ENCODE peak calls at places on chromosome 5, in seven cellular contexts. S, K, E, U, G, T and B are unnamed samples.

GRCh38 chr5:120466337-120467006 is 2.4 kb downstream of the PRR16 start:
- DNase-seq in K (no peak), S (no peak), T (no peak), U (no peak), E (no peak), G (no peak), B (no peak)

GRCh38 chr5:45507174-45507573 is 189.0 kb downstream of the HCN1 start:
- DNase-seq in T (no peak), K (no peak), E (no peak), U (no peak), S (no peak), G (no peak), B (no peak)

GRCh38 chr5:54387659-54388232 is 67.8 kb upstream of the HSPB3 start:
- DNase-seq in E (no peak), K (no peak), G (no peak), U (no peak), T (no peak), S (no peak), B (no peak)

GRCh38 chr5:5421961-5422818 is at the start of gene ICE1:
- DNase-seq in K (peak; percentile 93), E (peak; percentile 91), T (peak; percentile 97), G (peak; percentile 97), S (peak; percentile 97), U (peak; percentile 95), B (peak; percentile 96)

GRCh38 chr5:150500328-150500841 is 7.5 kb upstream of the NDST1 start:
- DNase-seq in E (no peak), U (no peak), S (no peak), T (no peak), G (no peak), K (no peak), B (no peak)

GRCh38 chr5:142722146-142722545 is 36.3 kb upstream of the FGF1 start:
- DNase-seq in S (no peak), E (no peak), U (no peak), T (no peak), G (no peak), K (no peak), B (no peak)

GRCh38 chr5:68253612-68254341 is 38.2 kb downstream of the PIK3R1 start:
- DNase-seq in G (no peak), E (no peak), U (no peak), K (no peak), T (no peak), S (no peak), B (no peak)

GRCh38 chr5:175354961-175355360 is 89.0 kb downstream of the DRD1 start:
- DNase-seq in K (no peak), E (no peak), G (no peak), S (no peak), T (no peak), U (no peak), B (no peak)

GRCh38 chr5:122715095-122715494 is 59.8 kb upstream of the SNX2 start:
- DNase-seq in G (no peak), E (no peak), U (no peak), K (no peak), T (no peak), S (no peak), B (no peak)

GRCh38 chr5:115069087-115069968 is 100.4 kb downstream of the TRIM36 start:
- DNase-seq in T (peak; percentile 7), K (peak; percentile 30), E (peak; percentile 12), U (peak; percentile 58), G (peak; percentile 64), S (no peak), B (peak; percentile 51)

GRCh38 chr5:71782771-71783770 is 64.0 kb downstream of the CARTPT start:
- DNase-seq in S (peak; percentile 58), U (peak; percentile 89), T (peak; percentile 68), E (peak; percentile 60), K (peak; percentile 75), G (peak; percentile 32), B (peak; percentile 59)

GRCh38 chr5:83965431-83965830 is 244.8 kb upstream of the HAPLN1 start:
- DNase-seq in K (no peak), U (no peak), E (no peak), T (no peak), S (no peak), G (no peak), B (no peak)

GRCh38 chr5:10452768-10453331 is 11.2 kb downstream of the ROPN1L start:
- DNase-seq in S (peak; percentile 68), K (peak; percentile 57), E (peak; percentile 62), T (peak; percentile 78), G (peak; percentile 55), U (no peak), B (peak; percentile 70)

GRCh38 chr5:50711280-50711679 is 44.8 kb downstream of the PARP8 start:
- DNase-seq in U (no peak), K (no peak), S (no peak), E (peak; percentile 87), G (no peak), T (peak; percentile 2), B (no peak)

GRCh38 chr5:56506586-56506985 is 273.5 kb upstream of the ANKRD55 start:
- DNase-seq in U (no peak), E (no peak), T (no peak), S (no peak), K (no peak), G (no peak), B (no peak)

GRCh38 chr5:168946363-168946762 is 354.6 kb downstream of the SLIT3 start:
- DNase-seq in E (no peak), T (peak; percentile 69), K (no peak), U (peak; percentile 61), G (no peak), S (no peak), B (no peak)

GRCh38 chr5:131609774-131610173 is 25.3 kb downstream of the RAPGEF6 start:
- DNase-seq in T (no peak), G (peak; percentile 92), S (no peak), U (no peak), E (no peak), K (no peak), B (no peak)

GRCh38 chr5:139663752-139664151 is 15.6 kb downstream of the CXXC5 start:
- DNase-seq in E (no peak), K (no peak), U (no peak), T (no peak), S (no peak), G (no peak), B (no peak)

GRCh38 chr5:11128021-11128420 is 367.0 kb upstream of the DAP start:
- DNase-seq in E (no peak), U (no peak), G (no peak), K (no peak), S (no peak), T (no peak), B (no peak)

GRCh38 chr5:135493406-135494180 is 41.4 kb upstream of the TIFAB start:
- DNase-seq in E (no peak), S (no peak), G (no peak), T (no peak), U (no peak), K (no peak), B (peak; percentile 31)

GRCh38 chr5:173709761-173710160 is 93.3 kb upstream of the BOD1 start:
- DNase-seq in U (no peak), S (no peak), G (no peak), T (no peak), E (no peak), K (no peak), B (no peak)

GRCh38 chr5:173706700-173707099 is 90.2 kb upstream of the BOD1 start:
- DNase-seq in E (no peak), T (no peak), S (no peak), K (no peak), G (no peak), U (no peak), B (no peak)

GRCh38 chr5:173705512-173705825 is 89.0 kb upstream of the BOD1 start:
- DNase-seq in G (no peak), T (no peak), U (no peak), E (no peak), K (no peak), S (no peak), B (no peak)

GRCh38 chr5:173709145-173709544 is 92.7 kb upstream of the BOD1 start:
- DNase-seq in T (no peak), K (no peak), S (no peak), U (no peak), G (no peak), E (no peak), B (no peak)

DNA sequence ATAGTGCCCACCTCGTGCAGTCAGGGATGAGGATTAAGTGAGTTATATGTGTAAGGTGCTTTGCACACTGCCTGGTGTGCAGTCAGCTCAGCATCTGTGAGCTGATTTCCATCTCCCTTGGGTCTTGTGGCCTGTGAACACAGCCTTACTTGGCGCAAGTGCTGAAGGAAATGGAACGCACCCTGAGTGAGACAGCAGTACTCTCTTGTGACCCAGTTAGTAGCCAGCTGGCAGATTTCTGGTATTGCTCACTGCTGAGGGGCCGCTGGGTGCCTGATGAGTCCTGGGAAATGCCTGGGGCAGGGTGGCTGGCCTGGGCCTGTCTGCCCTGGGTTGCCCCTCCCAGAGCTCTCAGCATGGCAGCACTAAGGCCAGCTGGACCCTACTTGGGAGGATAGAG is 90.9 kb upstream of the BOD1 start:
- DNase-seq in K (no peak), G (no peak), T (peak; percentile 84), U (no peak), S (no peak), E (no peak), B (no peak)
- TF ChIP-seq YY1 in K (no peak), G (no peak), T (no peak), U (no peak), S (no peak), E (no peak), B (no peak)

DNA sequence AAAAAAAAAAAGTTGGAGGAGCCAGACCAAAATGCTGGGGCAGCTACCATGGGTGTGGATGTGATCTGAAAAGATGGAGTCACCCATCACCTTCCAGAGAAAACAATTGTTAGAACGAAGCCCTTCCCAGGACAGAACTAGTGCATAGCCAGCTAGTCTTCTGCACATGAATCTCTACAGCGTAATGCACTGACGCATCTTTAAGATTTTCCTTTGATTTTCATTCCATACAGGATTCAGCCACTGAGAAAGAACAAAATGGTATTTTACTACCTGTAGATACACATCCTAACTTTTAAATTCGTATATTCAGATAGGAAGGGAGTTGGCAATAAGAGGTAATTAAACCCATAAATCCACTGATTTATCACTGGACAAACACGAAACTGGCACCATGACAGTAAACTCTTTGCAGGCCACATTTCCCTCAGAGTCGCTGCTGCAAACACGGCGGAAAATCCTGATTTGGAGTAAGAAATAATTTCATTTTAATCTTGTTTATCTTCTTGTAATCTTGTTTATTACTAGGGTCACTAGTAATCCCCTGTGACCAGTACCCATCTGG is 206.6 kb downstream of the SPOCK1 start:
- DNase-seq in U (no peak), S (no peak), K (no peak), G (no peak), T (peak; percentile 22), E (no peak), B (no peak)
- TF ChIP-seq YY1 in U (no peak), S (no peak), K (no peak), G (no peak), T (no peak), E (no peak), B (no peak)

DNA sequence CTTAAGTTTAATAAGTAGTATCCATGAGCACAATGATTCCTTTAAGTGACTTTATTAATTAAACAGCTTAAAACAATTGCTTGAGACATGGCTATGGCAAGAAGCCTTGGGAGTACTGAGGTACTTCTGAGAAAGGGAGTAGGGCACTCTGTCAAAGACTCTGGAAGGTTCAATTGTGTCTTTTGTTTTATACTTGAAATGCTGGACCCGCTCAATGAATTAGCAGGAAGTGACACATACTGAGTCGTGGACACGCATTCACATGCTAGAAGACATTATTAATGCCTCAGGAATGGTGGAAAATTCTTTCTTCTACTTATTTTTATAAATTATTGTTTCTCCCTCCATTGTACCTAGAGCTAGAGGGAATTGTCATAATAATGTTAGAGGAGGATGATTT is 347.3 kb upstream of the ZNF608 start:
- DNase-seq in K (no peak), U (no peak), S (no peak), T (no peak), E (no peak), G (no peak), B (peak; percentile 47)
- TF ChIP-seq YY1 in K (no peak), U (no peak), S (no peak), T (peak; percentile 40), E (no peak), G (no peak), B (no peak)

GRCh38 chr5:445591-445990 is 2.6 kb downstream of the EXOC3 start:
- DNase-seq in E (no peak), K (no peak), G (no peak), U (no peak), T (no peak), S (no peak), B (no peak)
- TF ChIP-seq YY1 in E (no peak), K (no peak), G (no peak), U (no peak), T (no peak), S (no peak), B (no peak)